ENCODE peak calls at places on chromosomes 7 and 10, in ten cellular contexts. G is right lobe of liver; S is uterus; U is Peyer's patch; W is AG04450; O is psoas muscle; N is sigmoid colon; I is CD8-positive, alpha-beta memory T cell; M is pancreas; X is mammary epithelial cell. J is an unnamed sample.

GRCh38 chr10:5234106-5234877 is 37.7 kb downstream of the AKR1C4 start:
- DNase-seq in G (peak), N (no peak), I (no peak), W (peak), M (no peak), O (no peak), X (peak), U (no peak), S (no peak), J (peak)

GRCh38 chr10:116833986-116834760 is 15.1 kb upstream of the ENO4 start:
- DNase-seq in N (no peak), I (no peak), W (no peak), U (no peak), G (no peak), X (no peak), O (no peak), S (no peak), M (no peak), J (no peak)

GRCh38 chr7:102264367-102264891 is 22.2 kb upstream of the SH2B2 start:
- DNase-seq in S (no peak), N (no peak), G (no peak), M (no peak), W (no peak), I (no peak), O (no peak), U (no peak), X (no peak), J (no peak)

GRCh38 chr7:142626420-142627035 is 122.7 kb upstream of the PRSS1 start:
- DNase-seq in U (peak), G (peak), X (peak), N (no peak), W (no peak), M (peak), O (peak), I (peak), S (no peak), J (no peak)

GRCh38 chr7:49852619-49853462 is 79.4 kb downstream of the VWC2 start:
- DNase-seq in W (no peak), G (no peak), N (no peak), X (peak), U (no peak), S (peak), O (no peak), I (no peak), M (peak), J (peak)

GRCh38 chr7:118080947-118081346 is 103.0 kb upstream of the LSM8 start:
- DNase-seq in N (no peak), X (peak), S (peak), I (no peak), W (peak), G (no peak), U (no peak), M (no peak), O (no peak), J (peak)

GRCh38 chr7:38660427-38661099 is 29.4 kb upstream of the AMPH start:
- DNase-seq in M (no peak), N (no peak), G (no peak), S (no peak), W (no peak), U (no peak), I (peak), X (peak), O (no peak), J (no peak)

GRCh38 chr10:5078781-5079180 is 15.4 kb upstream of the AKR1C3 start:
- DNase-seq in O (no peak), N (no peak), G (no peak), M (peak), U (no peak), W (no peak), I (no peak), S (no peak), X (peak), J (peak)

GRCh38 chr10:132264306-132264950 is 43.3 kb downstream of the STK32C start:
- DNase-seq in W (no peak), I (no peak), N (no peak), S (no peak), X (no peak), M (no peak), O (peak), U (no peak), G (peak), J (no peak)

GRCh38 chr7:36040679-36041078 is 112.4 kb upstream of the EEPD1 start:
- DNase-seq in W (no peak), G (no peak), N (no peak), X (peak), O (no peak), U (no peak), I (no peak), S (no peak), M (no peak), J (no peak)

GRCh38 chr10:69377191-69377590 is 39.5 kb downstream of the TACR2 start:
- DNase-seq in W (no peak), M (no peak), U (no peak), I (no peak), G (no peak), N (no peak), X (no peak), O (no peak), S (no peak), J (no peak)

DNA sequence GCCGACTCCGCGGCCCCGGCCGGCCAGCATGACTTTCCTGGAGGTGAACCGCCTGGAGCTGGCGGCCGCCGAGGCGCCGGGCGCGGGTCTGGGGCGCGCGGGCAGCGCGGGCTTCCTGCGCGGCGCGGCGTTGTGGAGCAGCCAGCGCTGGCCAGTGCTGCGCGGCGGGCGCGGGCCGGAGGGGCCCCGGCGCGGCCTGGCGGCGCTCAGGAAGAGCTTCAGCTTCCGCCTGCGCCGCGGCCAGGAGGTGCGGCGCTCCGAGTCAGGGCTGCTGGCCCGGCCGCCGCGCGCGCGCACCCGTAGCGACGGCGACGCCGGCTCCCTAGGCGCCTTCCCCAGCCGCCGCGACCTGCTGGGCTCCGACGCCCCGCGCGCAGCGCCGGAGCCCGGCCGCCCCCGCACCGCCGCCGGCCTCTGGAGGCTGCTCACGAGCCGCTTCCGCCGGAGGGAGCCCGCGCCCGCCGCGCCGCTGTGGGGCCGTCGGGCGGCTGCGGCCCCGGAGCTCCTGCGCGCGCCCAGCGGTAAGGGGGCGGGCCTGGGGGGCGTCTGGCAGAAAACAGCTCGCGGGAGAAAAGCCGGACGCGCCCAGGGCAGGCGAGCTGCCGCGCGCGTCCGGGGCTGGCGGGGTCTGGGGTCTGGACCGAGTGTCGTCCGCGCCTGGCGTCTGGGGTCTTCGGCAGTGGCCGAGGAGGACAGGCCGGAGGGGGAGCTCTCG is 29.0 kb downstream of the AGAP3 start:
- DNase-seq in M (no peak), N (no peak), S (no peak), G (no peak), O (no peak), U (no peak), I (peak), X (peak), W (no peak), J (no peak)
- H3K27ac ChIP-seq in M (no peak), N (no peak), S (no peak), G (no peak), O (no peak), U (no peak), I (no peak), X (peak), W (no peak), J (peak)

DNA sequence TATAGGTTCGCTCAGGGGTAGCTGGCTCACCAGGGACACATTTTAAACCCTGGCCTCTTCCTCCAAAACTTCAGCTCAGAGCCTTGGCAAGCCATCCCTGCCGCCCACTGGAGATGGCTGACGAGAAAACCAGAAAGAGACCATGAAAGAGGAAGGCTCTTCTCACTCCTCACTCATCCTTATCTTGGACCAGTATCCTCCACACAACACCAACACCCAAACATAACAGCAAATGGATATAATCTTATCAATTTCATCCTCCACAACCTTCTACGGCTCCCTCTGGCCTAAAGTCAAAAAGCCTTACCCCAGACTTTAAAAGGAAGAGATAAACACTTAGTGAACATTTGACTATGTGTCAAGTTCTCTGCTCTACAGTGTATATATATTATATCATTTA is 26.9 kb downstream of the DLG5 start:
- DNase-seq in G (no peak), X (no peak), M (no peak), I (no peak), S (no peak), W (no peak), N (no peak), O (no peak), U (no peak), J (no peak)
- H3K27ac ChIP-seq in G (no peak), X (peak), M (peak), I (no peak), S (no peak), W (no peak), N (peak), O (peak), U (no peak), J (peak)

GRCh38 chr7:155645652-155646051 is 1.2 kb downstream of the RBM33 start:
- DNase-seq in S (no peak), O (no peak), W (no peak), M (no peak), G (no peak), I (no peak), N (no peak), X (no peak), U (no peak), J (no peak)
- H3K27ac ChIP-seq in S (peak), O (peak), W (no peak), M (no peak), G (peak), I (no peak), N (peak), X (peak), U (no peak), J (peak)

GRCh38 chr10:71582019-71582418 is 137.6 kb downstream of the C10orf105 start:
- DNase-seq in N (no peak), W (no peak), S (no peak), U (no peak), X (no peak), I (no peak), O (no peak), M (no peak), G (peak), J (no peak)
- H3K27ac ChIP-seq in N (no peak), W (no peak), S (no peak), U (no peak), X (no peak), I (no peak), O (no peak), M (no peak), G (no peak), J (no peak)

GRCh38 chr7:22111661-22112060 is 166.0 kb upstream of the CDCA7L start:
- DNase-seq in S (no peak), W (no peak), U (no peak), G (no peak), M (no peak), X (no peak), I (no peak), N (no peak), O (no peak), J (no peak)

GRCh38 chr7:22108151-22108845 is 162.6 kb upstream of the CDCA7L start:
- DNase-seq in S (no peak), W (no peak), O (no peak), U (no peak), G (no peak), M (no peak), X (no peak), I (no peak), N (no peak), J (no peak)

GRCh38 chr7:22110881-22111280 is 165.2 kb upstream of the CDCA7L start:
- DNase-seq in I (no peak), O (no peak), U (no peak), N (no peak), W (no peak), M (no peak), S (no peak), G (no peak), X (no peak), J (no peak)

GRCh38 chr7:22109761-22110160 is 164.1 kb upstream of the CDCA7L start:
- DNase-seq in I (no peak), W (no peak), G (no peak), M (peak), N (no peak), S (no peak), O (no peak), X (no peak), U (peak), J (no peak)

DNA sequence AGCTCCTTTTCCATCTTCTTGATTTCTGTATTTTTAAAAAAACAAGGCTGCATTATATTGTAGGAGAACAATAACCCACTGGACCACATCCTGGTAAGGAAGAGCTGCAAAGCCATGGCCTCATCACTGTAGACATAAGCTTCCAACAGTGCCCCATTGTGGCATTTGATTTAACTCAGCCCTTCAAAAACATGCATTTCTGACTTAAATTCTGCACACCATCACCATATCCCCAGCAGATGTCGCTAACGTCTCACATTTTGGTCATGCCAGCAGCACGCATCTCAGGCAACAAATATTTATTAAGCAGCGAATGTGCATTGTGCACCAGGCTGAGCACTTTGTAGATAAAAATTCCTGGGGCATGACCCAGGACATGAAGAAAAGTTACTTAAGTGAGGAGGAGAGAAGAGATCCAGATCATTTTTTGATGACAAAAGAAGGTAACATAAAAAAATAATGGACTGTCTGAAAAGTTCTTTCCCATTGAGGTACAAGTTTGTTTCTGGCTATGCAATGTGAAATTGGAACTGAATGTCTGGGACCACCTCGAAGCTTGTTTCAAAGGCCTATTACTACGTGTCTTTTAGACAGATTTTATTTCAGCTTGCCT is 164.6 kb upstream of the CDCA7L start:
- DNase-seq in W (peak), S (peak), X (peak), U (peak), O (no peak), I (peak), N (peak), M (peak), G (no peak), J (no peak)
- H3K27ac ChIP-seq in W (no peak), S (no peak), X (no peak), U (no peak), O (no peak), I (no peak), N (no peak), M (no peak), G (no peak), J (no peak)

J was measured in epithelial cell of prostate.